ENCODE peak calls at places on chromosomes 16 and 17, in four cellular contexts. M is activated naive CD4-positive, alpha-beta T cell; P is breast epithelium; R is iris pigment epithelial cell. Y is an unnamed sample.

GRCh38 chr17:38844261-38844757 is 9.2 kb downstream of the RPL23 start:
- DNase-seq in P (peak; percentile 65), M (no peak), R (peak; percentile 34), Y (no peak)

GRCh38 chr17:69402052-69402451 is 12.4 kb upstream of the MAP2K6 start:
- DNase-seq in P (no peak), M (no peak), R (peak; percentile 42), Y (no peak)

GRCh38 chr17:82933006-82933310 is 93.1 kb upstream of the ZNF750 start:
- DNase-seq in P (peak; percentile 41), M (no peak), R (no peak), Y (no peak)

GRCh38 chr16:14548933-14549788 is 80.9 kb downstream of the PARN start:
- DNase-seq in P (no peak), M (no peak), R (no peak), Y (no peak)

GRCh38 chr16:56298948-56299602 is 107.8 kb downstream of the GNAO1 start:
- DNase-seq in P (no peak), R (no peak), M (no peak), Y (peak; percentile 28)

GRCh38 chr16:23479138-23479537 is 26.1 kb upstream of the COG7 start:
- DNase-seq in R (no peak), P (no peak), M (no peak), Y (no peak)

GRCh38 chr17:37360632-37361031 is 15.2 kb upstream of the C17orf78 start:
- DNase-seq in P (no peak), R (peak; percentile 27), M (no peak), Y (no peak)

GRCh38 chr16:53065436-53066165 is 10.8 kb downstream of the CHD9 start:
- DNase-seq in M (no peak), R (no peak), P (no peak), Y (no peak)

GRCh38 chr17:17805575-17805974 is 31.2 kb downstream of the SREBF1 start:
- DNase-seq in R (no peak), M (no peak), P (no peak), Y (no peak)

GRCh38 chr16:86510465-86511261 is at the start of gene FOXF1:
- DNase-seq in R (peak; percentile 91), M (no peak), P (no peak), Y (no peak)

GRCh38 chr16:11329891-11330290 is 15.4 kb upstream of the RMI2 start:
- DNase-seq in M (no peak), R (no peak), P (no peak), Y (no peak)

GRCh38 chr17:57110152-57110542 is 25.1 kb downstream of the AKAP1 start:
- DNase-seq in R (no peak), P (no peak), M (no peak), Y (no peak)

Y was measured in retinal pigment epithelial cell.